ENCODE peak calls at places on chromosomes 16 and 17, in seven cellular contexts. H is activated CD4-positive, CD25-positive, alpha-beta regulatory T cell; O is activated T-helper 9 cell treated with anti-CD3 and anti-CD28 coated beads, Interleukin-2, amount 50 U/mL, for 16 hours; X is AG08395; T is CD14-positive monocyte; P is GM12865; F is stimulated activated CD8-positive, alpha-beta memory T cell treated with anti-CD3 and anti-CD28 coated beads, Interleukin-2, amount 100 ng/mL, for 1 hour. V is an unnamed sample.
A peak's percentile ranks its signal among the peaks of the same experiment; 100 is the strongest.

GRCh38 chr17:76490112-76490710 is 11.0 kb downstream of the RHBDF2 start:
- DNase-seq in T (no peak), H (no peak), F (no peak), X (no peak), O (no peak), P (no peak), V (no peak)

GRCh38 chr17:39110435-39111136 is 40.9 kb downstream of the PLXDC1 start:
- DNase-seq in P (no peak), X (no peak), H (no peak), F (no peak), O (no peak), T (no peak), V (no peak)

GRCh38 chr17:43327421-43327820 is 71.4 kb upstream of the ARL4D start:
- DNase-seq in F (no peak), H (no peak), X (peak; percentile 9), O (no peak), T (no peak), P (no peak), V (no peak)

GRCh38 chr17:57861737-57862409 is 12.0 kb upstream of the MRPS23 start:
- DNase-seq in T (no peak), H (no peak), P (no peak), F (no peak), X (peak; percentile 66), O (no peak), V (no peak)

GRCh38 chr16:65176603-65177002 is 54.7 kb upstream of the CDH11 start:
- DNase-seq in H (no peak), P (no peak), O (no peak), X (peak; percentile 65), F (no peak), T (no peak), V (no peak)

GRCh38 chr16:83615553-83615952 is 192.2 kb upstream of the HSBP1 start:
- DNase-seq in F (no peak), X (peak; percentile 41), H (no peak), T (no peak), P (no peak), O (no peak), V (no peak)

GRCh38 chr17:79255926-79256325 is 181.3 kb downstream of the ENGASE start:
- DNase-seq in T (no peak), O (no peak), H (no peak), P (no peak), X (no peak), F (no peak), V (no peak)

GRCh38 chr17:39169101-39169500 is 3.1 kb upstream of the ARL5C start:
- DNase-seq in H (no peak), F (no peak), T (no peak), P (no peak), X (no peak), O (no peak), V (no peak)

GRCh38 chr17:7120123-7120522 is 5.5 kb upstream of the ASGR2 start:
- DNase-seq in P (no peak), F (no peak), T (no peak), O (no peak), H (no peak), X (no peak), V (no peak)

GRCh38 chr17:77242118-77242800 is 101.5 kb downstream of the SEC14L1 start:
- DNase-seq in P (no peak), O (no peak), F (no peak), H (no peak), T (no peak), X (no peak), V (no peak)

GRCh38 chr16:81728435-81728834 is 50.7 kb upstream of the PLCG2 start:
- DNase-seq in O (no peak), X (no peak), P (no peak), H (no peak), T (no peak), F (no peak), V (no peak)

GRCh38 chr17:74485841-74486240 is 19.4 kb downstream of the CD300A start:
- DNase-seq in T (no peak), O (no peak), H (no peak), F (no peak), X (no peak), P (no peak), V (no peak)

GRCh38 chr17:42472709-42473521 is 14.2 kb downstream of the ATP6V0A1 start:
- DNase-seq in F (no peak), T (no peak), O (no peak), H (no peak), X (peak; percentile 70), P (no peak), V (no peak)

GRCh38 chr17:22266231-22266630 is 573.9 kb downstream of the KCNJ18 start:
- DNase-seq in H (no peak), O (no peak), F (no peak), T (no peak), X (no peak), P (no peak), V (no peak)

GRCh38 chr17:56891751-56892150 is 22.1 kb downstream of the TRIM25 start:
- DNase-seq in F (no peak), T (no peak), P (no peak), H (peak; percentile 16), O (no peak), X (no peak), V (no peak)

GRCh38 chr16:58084635-58085034 is 44.5 kb downstream of the CFAP20 start:
- DNase-seq in F (no peak), P (no peak), H (no peak), X (no peak), O (no peak), T (no peak), V (no peak)

GRCh38 chr16:46832757-46833464 is 1.9 kb upstream of the C16orf87 start:
- DNase-seq in O (no peak), T (no peak), P (no peak), X (no peak), F (no peak), H (no peak), V (no peak)

GRCh38 chr16:88924834-88925539 is 52.0 kb downstream of the CBFA2T3 start:
- DNase-seq in F (no peak), T (no peak), O (no peak), X (peak; percentile 94), H (no peak), P (peak; percentile 59), V (peak; percentile 88)

GRCh38 chr17:78804777-78805176 is 22.7 kb upstream of the CYTH1 start:
- DNase-seq in P (peak; percentile 33), X (no peak), O (no peak), H (no peak), F (no peak), T (no peak), V (no peak)

GRCh38 chr16:1468456-1468855 is 6.4 kb downstream of the CLCN7 start:
- DNase-seq in P (no peak), H (no peak), T (no peak), X (no peak), O (no peak), F (no peak), V (no peak)

GRCh38 chr17:50918933-50919296 is 52.8 kb upstream of the TOB1 start:
- DNase-seq in O (no peak), F (no peak), X (no peak), T (no peak), H (no peak), P (no peak), V (no peak)

GRCh38 chr17:8015957-8016631 is 13.7 kb downstream of the GUCY2D start:
- DNase-seq in T (no peak), P (no peak), H (no peak), O (no peak), F (no peak), X (no peak), V (no peak)

GRCh38 chr16:55905651-55906050 is 30.5 kb upstream of the CES5A start:
- DNase-seq in H (no peak), X (no peak), T (no peak), F (no peak), P (no peak), O (no peak), V (no peak)

GRCh38 chr16:79150626-79151025 is 449.9 kb downstream of the MAF start:
- DNase-seq in O (no peak), H (no peak), T (no peak), P (no peak), F (no peak), X (no peak), V (no peak)

GRCh38 chr16:57624044-57624688 is 4.3 kb upstream of the ADGRG1 start:
- DNase-seq in X (no peak), T (no peak), P (no peak), F (no peak), H (no peak), O (no peak), V (no peak)

GRCh38 chr17:1709971-1710806 is at the start of gene TLCD2:
- DNase-seq in X (peak; percentile 82), F (no peak), O (no peak), P (no peak), T (no peak), H (no peak), V (peak; percentile 16)

GRCh38 chr16:52095466-52095865 is 451.5 kb downstream of the TOX3 start:
- DNase-seq in X (no peak), O (no peak), T (no peak), F (no peak), H (no peak), P (no peak), V (no peak)

GRCh38 chr17:75641343-75641742 is 8.1 kb downstream of the SMIM5 start:
- DNase-seq in X (no peak), H (no peak), T (peak; percentile 39), P (no peak), F (no peak), O (no peak), V (no peak)

GRCh38 chr16:2156025-2156848 is 655 bp downstream of the TRAF7 start:
- DNase-seq in X (peak; percentile 45), O (no peak), T (peak; percentile 46), H (no peak), P (peak; percentile 44), F (no peak), V (no peak)

GRCh38 chr17:64172510-64172909 is 42.6 kb upstream of the ERN1 start:
- DNase-seq in X (no peak), O (no peak), T (no peak), F (no peak), H (no peak), P (no peak), V (no peak)

GRCh38 chr16:85894266-85894665 is 4.7 kb upstream of the IRF8 start:
- DNase-seq in H (no peak), X (no peak), T (no peak), F (no peak), O (no peak), P (peak; percentile 59), V (no peak)

GRCh38 chr17:45702666-45703266 is 81.4 kb upstream of the CRHR1 start:
- DNase-seq in F (no peak), T (no peak), O (no peak), P (no peak), X (peak; percentile 17), H (no peak), V (no peak)

GRCh38 chr17:78351449-78352006 is 8.3 kb downstream of the SOCS3 start:
- DNase-seq in T (peak; percentile 65), H (no peak), O (no peak), X (peak; percentile 79), F (no peak), P (no peak), V (peak; percentile 81)

GRCh38 chr17:63039899-63040602 is 74.0 kb downstream of the TANC2 start:
- DNase-seq in H (no peak), P (peak; percentile 31), T (no peak), X (peak; percentile 29), O (no peak), F (no peak), V (no peak)

GRCh38 chr16:48542020-48542473 is 67.9 kb downstream of the N4BP1 start:
- DNase-seq in P (peak; percentile 47), X (peak; percentile 81), T (peak; percentile 67), F (no peak), O (no peak), H (no peak), V (no peak)

GRCh38 chr16:57578521-57579360 is 36.3 kb downstream of the ADGRG5 start:
- DNase-seq in F (no peak), O (no peak), X (no peak), H (no peak), T (no peak), P (no peak), V (no peak)